ENCODE peak calls at places on chromosome 22, in five cellular contexts. J is NCI-H2081; I is NCI-H1105; M is NCI-H774; Q is activated CD4-positive, CD25-positive, alpha-beta regulatory T cell. F is an unnamed sample.

GRCh38 chr22:23395476-23396361 is 184.4 kb downstream of the IGLL1 start:
- DNase-seq in I (no peak), Q (no peak), J (no peak), M (no peak), F (no peak)

GRCh38 chr22:36966851-36967535 is 52.3 kb downstream of the TST start:
- DNase-seq in J (no peak), Q (no peak), M (no peak), I (no peak), F (no peak)

GRCh38 chr22:26828311-26828710 is 170.9 kb downstream of the MIAT start:
- DNase-seq in I (no peak), M (no peak), Q (no peak), J (no peak), F (no peak)

GRCh38 chr22:48690583-48691317 is 1136.9 kb downstream of the BRD1 start:
- DNase-seq in Q (no peak), I (no peak), J (no peak), M (no peak), F (no peak)

GRCh38 chr22:19571207-19571795 is 47.1 kb upstream of the CLDN5 start:
- DNase-seq in J (no peak), M (no peak), I (no peak), Q (no peak), F (no peak)

GRCh38 chr22:17314472-17314871 is 54.8 kb upstream of the CECR2 start:
- DNase-seq in Q (no peak), M (peak), J (no peak), I (no peak), F (no peak)

GRCh38 chr22:42151924-42152635 is 21.5 kb upstream of the CYP2D6 start:
- DNase-seq in Q (no peak), I (no peak), J (no peak), M (no peak), F (no peak)

GRCh38 chr22:32411388-32411787 is 659 bp downstream of the RTCB start:
- DNase-seq in J (no peak), Q (no peak), I (no peak), M (no peak), F (no peak)

GRCh38 chr22:38948181-38948940 is 9.0 kb upstream of the APOBEC3A start:
- DNase-seq in M (no peak), Q (no peak), J (no peak), I (no peak), F (no peak)

GRCh38 chr22:27986937-27987336 is 67.9 kb upstream of the PITPNB start:
- DNase-seq in Q (no peak), I (no peak), J (no peak), M (no peak), F (no peak)

GRCh38 chr22:36069368-36069767 is 40.7 kb upstream of the RBFOX2 start:
- DNase-seq in I (no peak), Q (no peak), M (no peak), J (no peak), F (no peak)

GRCh38 chr22:41862160-41862529 is 29.2 kb downstream of the SREBF2 start:
- DNase-seq in M (no peak), Q (no peak), I (no peak), J (no peak), F (no peak)